ENCODE peak calls at places on chromosomes 16 and 17, in five cellular contexts. M, K, O, V and L are unnamed samples.
A peak's percentile ranks its signal among the peaks of the same experiment; 100 is the strongest.

GRCh38 chr17:8420041-8420934 is 15.4 kb upstream of the NDEL1 start:
- DNase-seq in M (no peak), K (peak; percentile 64), O (no peak), V (peak; percentile 23), L (peak; percentile 9)

GRCh38 chr17:79065105-79065670 is 9.4 kb upstream of the ENGASE start:
- DNase-seq in M (no peak), K (no peak), O (no peak), V (no peak), L (no peak)

GRCh38 chr16:77780378-77780837 is 8.0 kb upstream of the VAT1L start:
- DNase-seq in M (no peak), K (no peak), O (no peak), V (no peak), L (no peak)

GRCh38 chr17:40122466-40122943 is 734 bp downstream of the MSL1 start:
- DNase-seq in M (peak; percentile 81), K (no peak), O (no peak), V (peak; percentile 57), L (peak; percentile 63)

GRCh38 chr17:81459224-81459623 is 53.4 kb downstream of the ACTG1 start:
- DNase-seq in M (no peak), K (no peak), O (no peak), V (no peak), L (no peak)

GRCh38 chr17:33049781-33050414 is 58.3 kb downstream of the SPACA3 start:
- DNase-seq in M (no peak), K (no peak), O (peak; percentile 90), V (no peak), L (no peak)

GRCh38 chr17:34118564-34118963 is 136.5 kb upstream of the CCL2 start:
- DNase-seq in M (no peak), K (no peak), O (peak; percentile 84), V (no peak), L (no peak)

GRCh38 chr16:17368951-17369350 is 101.8 kb downstream of the XYLT1 start:
- DNase-seq in M (no peak), K (no peak), O (no peak), V (no peak), L (no peak)

GRCh38 chr16:72612718-72613117 is 435.2 kb downstream of the ZFHX3 start:
- DNase-seq in M (no peak), K (no peak), O (no peak), V (no peak), L (no peak)

GRCh38 chr17:66589892-66590291 is 245.0 kb upstream of the CACNG5 start:
- DNase-seq in M (no peak), K (no peak), O (no peak), V (no peak), L (no peak)

GRCh38 chr17:74340470-74341023 is 14.5 kb downstream of the KIF19 start:
- DNase-seq in M (no peak), K (no peak), O (no peak), V (no peak), L (no peak)

GRCh38 chr16:35711435-35711834 is 2252.0 kb downstream of the TP53TG3F start:
- DNase-seq in M (no peak), K (no peak), O (no peak), V (no peak), L (no peak)

GRCh38 chr17:79741751-79742588 is 11.2 kb downstream of the ENPP7 start:
- DNase-seq in M (peak; percentile 77), K (peak; percentile 73), O (no peak), V (peak; percentile 56), L (peak; percentile 23)

DNA sequence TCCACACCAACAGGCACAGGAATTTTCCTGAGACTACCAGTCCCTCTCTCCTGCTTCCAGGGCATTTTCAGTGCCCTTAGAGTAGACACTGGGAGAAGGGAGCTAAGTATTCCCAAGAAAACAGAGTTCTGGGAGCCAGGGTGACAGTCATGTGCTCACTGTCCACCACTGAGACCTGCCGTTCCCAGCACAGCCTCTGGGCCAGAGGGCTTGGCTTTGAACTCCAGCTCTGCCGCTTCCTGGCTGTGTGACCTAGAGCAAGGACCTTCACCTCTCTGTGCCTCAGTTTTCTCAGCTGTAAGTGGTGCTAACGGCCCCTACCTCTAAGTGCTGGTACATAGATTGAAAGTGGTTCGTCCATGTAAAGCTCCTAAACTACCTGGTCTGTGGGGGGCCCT is 9.4 kb downstream of the UBALD2 start:
- DNase-seq in M (no peak), K (no peak), O (no peak), V (no peak), L (no peak)
- H3K4me1 ChIP-seq in M (no peaks in the 10 kb centered on the region), K (peaks cover 33% of the 10 kb centered on the region), O (peaks cover 43% of the 10 kb centered on the region), V (peaks cover 4% of the 10 kb centered on the region), L (peaks cover 42% of the 10 kb centered on the region)

GRCh38 chr16:88464447-88465318 is 11.6 kb downstream of the ZFPM1 start:
- DNase-seq in M (no peak), K (no peak), O (no peak), V (peak; percentile 52), L (no peak)
- H3K4me1 ChIP-seq in M (no peaks in the 10 kb centered on the region), K (no peaks in the 10 kb centered on the region), O (peaks cover 8% of the 10 kb centered on the region), V (no peaks in the 10 kb centered on the region), L (no peaks in the 10 kb centered on the region)

GRCh38 chr16:8948069-8948593 is 15.6 kb downstream of the USP7 start:
- DNase-seq in M (no peak), K (no peak), O (no peak), V (no peak), L (no peak)
- H3K4me1 ChIP-seq in M (no peaks in the 10 kb centered on the region), K (peaks cover 5% of the 10 kb centered on the region), O (peaks cover 99% of the 10 kb centered on the region), V (no peaks in the 10 kb centered on the region), L (peaks cover 97% of the 10 kb centered on the region)

GRCh38 chr17:77378318-77379064 is 237.7 kb downstream of the SEC14L1 start:
- DNase-seq in M (no peak), K (no peak), O (no peak), V (no peak), L (no peak)

GRCh38 chr17:77379065-77379428 is 238.3 kb downstream of the SEC14L1 start:
- DNase-seq in M (no peak), K (no peak), O (no peak), V (no peak), L (no peak)

GRCh38 chr17:77380411-77381184 is 239.8 kb downstream of the SEC14L1 start:
- DNase-seq in M (no peak), K (no peak), O (no peak), V (no peak), L (no peak)

GRCh38 chr17:77381185-77381700 is 240.5 kb downstream of the SEC14L1 start:
- DNase-seq in M (no peak), K (no peak), O (no peak), V (no peak), L (no peak)

DNA sequence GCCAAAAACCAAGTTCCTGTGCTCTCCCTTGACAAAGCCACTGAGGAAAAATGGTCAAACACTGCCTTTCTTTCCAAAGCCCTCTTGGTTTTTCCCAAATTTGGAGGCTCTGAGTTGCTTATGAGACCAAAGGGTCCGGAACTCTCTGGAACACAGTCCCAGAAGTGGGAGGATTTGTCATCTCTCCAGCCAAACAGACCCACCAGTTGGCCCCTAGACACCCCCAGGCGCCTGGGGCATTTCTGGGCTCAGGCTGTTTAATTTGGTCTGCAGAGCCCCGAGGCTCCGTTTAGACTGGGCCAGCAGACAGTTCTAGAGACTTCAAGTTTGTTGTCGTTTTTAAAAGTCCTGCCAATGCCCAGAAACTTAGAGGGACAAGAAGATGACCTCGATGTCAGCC is 239.1 kb downstream of the SEC14L1 start:
- DNase-seq in M (peak; percentile 75), K (no peak), O (no peak), V (no peak), L (no peak)
- H3K4me1 ChIP-seq in M (no peaks in the 10 kb centered on the region), K (peaks cover 68% of the 10 kb centered on the region), O (peaks cover 100% of the 10 kb centered on the region), V (peaks cover 3% of the 10 kb centered on the region), L (peaks cover 64% of the 10 kb centered on the region)